ENCODE peak calls at places on chromosomes 12 and 14, in four cellular contexts. One of them, this sample, is unnamed.

GRCh38 chr12:113940929-113941486 is 25.1 kb downstream of the RBM19 start:
- DNase-seq in NCI-H187 treated with DMSO at 0.1 percent for 48 hours: no peak
- DNase-seq in stimulated activated CD4-positive, alpha-beta T cell treated with anti-CD3 and anti-CD28 coated beads, TNF-alpha, amount 100 ng/mL, for 4 hours: no peak
- DNase-seq in cardiac septum: no peak
- DNase-seq in this sample: no peak

GRCh38 chr14:81427348-81428058 is 27.4 kb upstream of the STON2 start:
- DNase-seq in stimulated activated CD4-positive, alpha-beta T cell treated with anti-CD3 and anti-CD28 coated beads, TNF-alpha, amount 100 ng/mL, for 4 hours: no peak
- DNase-seq in cardiac septum: no peak
- DNase-seq in NCI-H187 treated with DMSO at 0.1 percent for 48 hours: no peak
- DNase-seq in this sample: no peak

GRCh38 chr14:34212574-34212973 is 249.5 kb downstream of the SPTSSA start:
- DNase-seq in stimulated activated CD4-positive, alpha-beta T cell treated with anti-CD3 and anti-CD28 coated beads, TNF-alpha, amount 100 ng/mL, for 4 hours: no peak
- DNase-seq in cardiac septum: no peak
- DNase-seq in NCI-H187 treated with DMSO at 0.1 percent for 48 hours: no peak
- DNase-seq in this sample: no peak

GRCh38 chr14:51224551-51224950 is 15.5 kb upstream of the TMX1 start:
- DNase-seq in NCI-H187 treated with DMSO at 0.1 percent for 48 hours: no peak
- DNase-seq in cardiac septum: no peak
- DNase-seq in stimulated activated CD4-positive, alpha-beta T cell treated with anti-CD3 and anti-CD28 coated beads, TNF-alpha, amount 100 ng/mL, for 4 hours: no peak
- DNase-seq in this sample: no peak

GRCh38 chr12:2129076-2129475 is 76.3 kb downstream of the CACNA1C start:
- DNase-seq in stimulated activated CD4-positive, alpha-beta T cell treated with anti-CD3 and anti-CD28 coated beads, TNF-alpha, amount 100 ng/mL, for 4 hours: no peak
- DNase-seq in cardiac septum: peak; percentile 20
- DNase-seq in NCI-H187 treated with DMSO at 0.1 percent for 48 hours: no peak
- DNase-seq in this sample: no peak

GRCh38 chr14:25882899-25883298 is 714.9 kb downstream of the NOVA1 start:
- DNase-seq in NCI-H187 treated with DMSO at 0.1 percent for 48 hours: no peak
- DNase-seq in stimulated activated CD4-positive, alpha-beta T cell treated with anti-CD3 and anti-CD28 coated beads, TNF-alpha, amount 100 ng/mL, for 4 hours: no peak
- DNase-seq in cardiac septum: no peak
- DNase-seq in this sample: no peak

GRCh38 chr14:103014466-103015319 is 42.7 kb downstream of the CDC42BPB start:
- DNase-seq in cardiac septum: peak; percentile 63
- DNase-seq in stimulated activated CD4-positive, alpha-beta T cell treated with anti-CD3 and anti-CD28 coated beads, TNF-alpha, amount 100 ng/mL, for 4 hours: no peak
- DNase-seq in NCI-H187 treated with DMSO at 0.1 percent for 48 hours: no peak
- DNase-seq in this sample: no peak

GRCh38 chr14:34324363-34324795 is 137.7 kb downstream of the SPTSSA start:
- DNase-seq in stimulated activated CD4-positive, alpha-beta T cell treated with anti-CD3 and anti-CD28 coated beads, TNF-alpha, amount 100 ng/mL, for 4 hours: no peak
- DNase-seq in NCI-H187 treated with DMSO at 0.1 percent for 48 hours: no peak
- DNase-seq in cardiac septum: no peak
- DNase-seq in this sample: no peak

GRCh38 chr12:121278450-121279375 is 17.8 kb downstream of the CAMKK2 start:
- DNase-seq in stimulated activated CD4-positive, alpha-beta T cell treated with anti-CD3 and anti-CD28 coated beads, TNF-alpha, amount 100 ng/mL, for 4 hours: no peak
- DNase-seq in NCI-H187 treated with DMSO at 0.1 percent for 48 hours: no peak
- DNase-seq in cardiac septum: no peak
- DNase-seq in this sample: no peak

GRCh38 chr14:103949386-103949785 is 7.1 kb upstream of the RD3L start:
- DNase-seq in NCI-H187 treated with DMSO at 0.1 percent for 48 hours: no peak
- DNase-seq in cardiac septum: no peak
- DNase-seq in stimulated activated CD4-positive, alpha-beta T cell treated with anti-CD3 and anti-CD28 coated beads, TNF-alpha, amount 100 ng/mL, for 4 hours: no peak
- DNase-seq in this sample: no peak

GRCh38 chr12:69688496-69689427 is 10.3 kb downstream of the BEST3 start:
- DNase-seq in stimulated activated CD4-positive, alpha-beta T cell treated with anti-CD3 and anti-CD28 coated beads, TNF-alpha, amount 100 ng/mL, for 4 hours: peak; percentile 12
- DNase-seq in cardiac septum: peak; percentile 79
- DNase-seq in NCI-H187 treated with DMSO at 0.1 percent for 48 hours: no peak
- DNase-seq in this sample: peak; percentile 3

GRCh38 chr12:47757840-47758583 is 668 bp downstream of the RAPGEF3 start:
- DNase-seq in stimulated activated CD4-positive, alpha-beta T cell treated with anti-CD3 and anti-CD28 coated beads, TNF-alpha, amount 100 ng/mL, for 4 hours: no peak
- DNase-seq in cardiac septum: peak; percentile 78
- DNase-seq in NCI-H187 treated with DMSO at 0.1 percent for 48 hours: no peak
- DNase-seq in this sample: no peak

GRCh38 chr14:99342204-99342603 is 70.2 kb upstream of the BCL11B start:
- DNase-seq in stimulated activated CD4-positive, alpha-beta T cell treated with anti-CD3 and anti-CD28 coated beads, TNF-alpha, amount 100 ng/mL, for 4 hours: no peak
- DNase-seq in cardiac septum: no peak
- DNase-seq in NCI-H187 treated with DMSO at 0.1 percent for 48 hours: no peak
- DNase-seq in this sample: no peak

GRCh38 chr14:38553586-38553985 is 297.7 kb upstream of the CLEC14A start:
- DNase-seq in stimulated activated CD4-positive, alpha-beta T cell treated with anti-CD3 and anti-CD28 coated beads, TNF-alpha, amount 100 ng/mL, for 4 hours: no peak
- DNase-seq in NCI-H187 treated with DMSO at 0.1 percent for 48 hours: no peak
- DNase-seq in cardiac septum: no peak
- DNase-seq in this sample: no peak

GRCh38 chr14:74525361-74525851 is 31.8 kb downstream of the ISCA2 start:
- DNase-seq in cardiac septum: no peak
- DNase-seq in stimulated activated CD4-positive, alpha-beta T cell treated with anti-CD3 and anti-CD28 coated beads, TNF-alpha, amount 100 ng/mL, for 4 hours: no peak
- DNase-seq in NCI-H187 treated with DMSO at 0.1 percent for 48 hours: no peak
- DNase-seq in this sample: no peak

GRCh38 chr12:110546339-110546738 is 36.8 kb downstream of the PPTC7 start:
- DNase-seq in cardiac septum: no peak
- DNase-seq in stimulated activated CD4-positive, alpha-beta T cell treated with anti-CD3 and anti-CD28 coated beads, TNF-alpha, amount 100 ng/mL, for 4 hours: no peak
- DNase-seq in NCI-H187 treated with DMSO at 0.1 percent for 48 hours: no peak
- DNase-seq in this sample: no peak

GRCh38 chr12:93061414-93062099 is 132.5 kb upstream of the EEA1 start:
- DNase-seq in NCI-H187 treated with DMSO at 0.1 percent for 48 hours: no peak
- DNase-seq in cardiac septum: no peak
- DNase-seq in stimulated activated CD4-positive, alpha-beta T cell treated with anti-CD3 and anti-CD28 coated beads, TNF-alpha, amount 100 ng/mL, for 4 hours: no peak
- DNase-seq in this sample: no peak

GRCh38 chr12:10771132-10771733 is 31.2 kb downstream of the TAS2R7 start:
- DNase-seq in NCI-H187 treated with DMSO at 0.1 percent for 48 hours: no peak
- DNase-seq in stimulated activated CD4-positive, alpha-beta T cell treated with anti-CD3 and anti-CD28 coated beads, TNF-alpha, amount 100 ng/mL, for 4 hours: no peak
- DNase-seq in cardiac septum: no peak
- DNase-seq in this sample: no peak

GRCh38 chr14:21255385-21256101 is 13.7 kb downstream of the HNRNPC start:
- DNase-seq in NCI-H187 treated with DMSO at 0.1 percent for 48 hours: no peak
- DNase-seq in stimulated activated CD4-positive, alpha-beta T cell treated with anti-CD3 and anti-CD28 coated beads, TNF-alpha, amount 100 ng/mL, for 4 hours: no peak
- DNase-seq in cardiac septum: no peak
- DNase-seq in this sample: no peak

GRCh38 chr12:116332705-116333380 is 55.4 kb upstream of the MED13L start:
- DNase-seq in cardiac septum: no peak
- DNase-seq in stimulated activated CD4-positive, alpha-beta T cell treated with anti-CD3 and anti-CD28 coated beads, TNF-alpha, amount 100 ng/mL, for 4 hours: no peak
- DNase-seq in NCI-H187 treated with DMSO at 0.1 percent for 48 hours: peak; percentile 63
- DNase-seq in this sample: no peak

GRCh38 chr14:68547305-68548193 is 245.3 kb downstream of the ZFP36L1 start:
- DNase-seq in NCI-H187 treated with DMSO at 0.1 percent for 48 hours: no peak
- DNase-seq in stimulated activated CD4-positive, alpha-beta T cell treated with anti-CD3 and anti-CD28 coated beads, TNF-alpha, amount 100 ng/mL, for 4 hours: no peak
- DNase-seq in cardiac septum: no peak
- DNase-seq in this sample: no peak

GRCh38 chr12:5485471-5485870 is 53.6 kb downstream of the NTF3 start:
- DNase-seq in cardiac septum: no peak
- DNase-seq in stimulated activated CD4-positive, alpha-beta T cell treated with anti-CD3 and anti-CD28 coated beads, TNF-alpha, amount 100 ng/mL, for 4 hours: no peak
- DNase-seq in NCI-H187 treated with DMSO at 0.1 percent for 48 hours: no peak
- DNase-seq in this sample: no peak

GRCh38 chr14:87030182-87030581 is 962.8 kb downstream of the GALC start:
- DNase-seq in NCI-H187 treated with DMSO at 0.1 percent for 48 hours: no peak
- DNase-seq in stimulated activated CD4-positive, alpha-beta T cell treated with anti-CD3 and anti-CD28 coated beads, TNF-alpha, amount 100 ng/mL, for 4 hours: no peak
- DNase-seq in cardiac septum: no peak
- DNase-seq in this sample: no peak

GRCh38 chr14:37142835-37143499 is 29.4 kb downstream of the SLC25A21 start:
- DNase-seq in stimulated activated CD4-positive, alpha-beta T cell treated with anti-CD3 and anti-CD28 coated beads, TNF-alpha, amount 100 ng/mL, for 4 hours: no peak
- DNase-seq in cardiac septum: no peak
- DNase-seq in NCI-H187 treated with DMSO at 0.1 percent for 48 hours: no peak
- DNase-seq in this sample: no peak